ENCODE peak calls at places on chromosome 16, in nine cellular contexts. B is A549, Z is transverse colon, I is upper lobe of right lung, L is cardiac fibroblast, U is right lobe of liver, W is neural progenitor cell, Q is cardiac muscle cell, V is choroid plexus epithelial cell. D is an unnamed sample.

GRCh38 chr16:47731252-47731651 is 270.1 kb downstream of the PHKB start:
- DNase-seq in V (peak), U (no peak), L (peak), B (no peak), Q (peak), Z (no peak), W (no peak), I (no peak), D (no peak)

GRCh38 chr16:8752706-8753105 is 44.7 kb downstream of the TMEM186 start:
- DNase-seq in Z (no peak), B (no peak), V (no peak), Q (no peak), W (no peak), U (no peak), L (no peak), I (no peak), D (no peak)

GRCh38 chr16:89505204-89506112 is 2.7 kb upstream of the SPG7 start:
- DNase-seq in L (peak), U (peak), B (peak), W (no peak), Q (peak), I (peak), Z (peak), V (peak), D (peak)

GRCh38 chr16:6027733-6028132 is 930.1 kb upstream of the EEF2KMT start:
- DNase-seq in Q (no peak), U (no peak), B (no peak), W (no peak), I (no peak), Z (no peak), V (no peak), L (no peak), D (no peak)

GRCh38 chr16:84232060-84232459 is 7.8 kb downstream of the KCNG4 start:
- DNase-seq in B (no peak), Q (no peak), V (no peak), U (no peak), L (no peak), Z (no peak), I (no peak), W (no peak), D (no peak)

GRCh38 chr16:10751291-10751697 is 7.7 kb downstream of the NUBP1 start:
- DNase-seq in Z (no peak), I (no peak), Q (no peak), W (peak), U (no peak), B (no peak), L (no peak), V (no peak), D (no peak)

GRCh38 chr16:81583893-81584705 is 139.5 kb downstream of the CMIP start:
- DNase-seq in Q (no peak), L (peak), I (peak), W (no peak), V (no peak), U (no peak), Z (peak), B (peak), D (peak)

GRCh38 chr16:89193576-89194293 is 6.6 kb downstream of the SLC22A31 start:
- DNase-seq in V (no peak), W (peak), U (peak), Z (no peak), L (no peak), I (peak), Q (no peak), B (no peak), D (no peak)

GRCh38 chr16:1895949-1896675 is 22.1 kb downstream of the HS3ST6 start:
- DNase-seq in U (no peak), Q (no peak), B (no peak), W (no peak), V (no peak), L (no peak), Z (no peak), I (no peak), D (no peak)

GRCh38 chr16:30359871-30360170 is 4.7 kb upstream of the CD2BP2 start:
- DNase-seq in L (no peak), B (no peak), I (no peak), V (no peak), W (no peak), U (no peak), Q (no peak), Z (no peak), D (no peak)

GRCh38 chr16:79542196-79542859 is 58.2 kb downstream of the MAF start:
- DNase-seq in U (peak), L (no peak), Z (peak), I (no peak), B (no peak), Q (no peak), W (no peak), V (no peak), D (peak)

GRCh38 chr16:86569843-86570447 is 3.3 kb downstream of the FOXC2 start:
- DNase-seq in B (no peak), Z (no peak), V (peak), I (no peak), W (no peak), U (no peak), L (no peak), Q (no peak), D (no peak)

GRCh38 chr16:68267612-68268405 is 3.5 kb downstream of the SLC7A6 start:
- DNase-seq in W (peak), U (no peak), V (peak), Z (no peak), Q (no peak), I (no peak), B (no peak), L (no peak), D (no peak)

GRCh38 chr16:80384862-80385261 is 155.9 kb upstream of the DYNLRB2 start:
- DNase-seq in Q (no peak), I (no peak), U (no peak), V (no peak), W (no peak), Z (no peak), L (no peak), B (no peak), D (no peak)

GRCh38 chr16:84647830-84648594 is at the start of gene KLHL36:
- DNase-seq in L (peak), U (peak), V (peak), Z (peak), B (peak), Q (peak), W (peak), I (peak), D (peak)

GRCh38 chr16:11259288-11259621 is 3.3 kb upstream of the SOCS1 start:
- DNase-seq in L (no peak), U (no peak), Q (no peak), I (no peak), V (no peak), Z (peak), W (no peak), B (no peak), D (no peak)

GRCh38 chr16:19831678-19832077 is 53.0 kb downstream of the GPRC5B start:
- DNase-seq in Z (no peak), W (no peak), V (peak), I (no peak), B (peak), L (peak), U (no peak), Q (peak), D (no peak)

GRCh38 chr16:88993006-88993787 is 16.2 kb upstream of the CBFA2T3 start:
- DNase-seq in Z (no peak), W (peak), Q (peak), I (no peak), V (no peak), U (no peak), B (no peak), L (no peak), D (no peak)

GRCh38 chr16:79621027-79621426 is 20.5 kb upstream of the MAF start:
- DNase-seq in I (no peak), U (no peak), B (no peak), V (no peak), Q (no peak), Z (no peak), W (no peak), L (no peak), D (no peak)

GRCh38 chr16:19008245-19008644 is 24.5 kb downstream of the TMC7 start:
- DNase-seq in B (no peak), Z (no peak), Q (peak), U (no peak), I (no peak), V (peak), W (peak), L (peak), D (no peak)

GRCh38 chr16:30382398-30383015 is at the start of gene SEPTIN1:
- DNase-seq in Z (peak), Q (no peak), B (no peak), U (no peak), W (no peak), L (no peak), V (no peak), I (no peak), D (peak)

GRCh38 chr16:81175325-81175891 is 63.1 kb upstream of the BCO1 start:
- DNase-seq in L (peak), Q (peak), I (no peak), U (no peak), B (peak), V (peak), W (no peak), Z (no peak), D (no peak)

GRCh38 chr16:85309656-85310587 is 197.7 kb upstream of the CIBAR2 start:
- DNase-seq in I (peak), L (no peak), Q (no peak), Z (peak), V (no peak), B (no peak), W (peak), U (no peak), D (peak)

GRCh38 chr16:6341993-6342392 is 990.7 kb upstream of the RBFOX1 start:
- DNase-seq in Q (no peak), V (no peak), U (no peak), I (no peak), W (peak), Z (no peak), B (no peak), L (no peak), D (no peak)

GRCh38 chr16:81551141-81551808 is 106.7 kb downstream of the CMIP start:
- DNase-seq in W (no peak), B (no peak), U (peak), L (peak), V (peak), I (peak), Q (peak), Z (no peak), D (no peak)

GRCh38 chr16:70395345-70395901 is 43.5 kb downstream of the ST3GAL2 start:
- DNase-seq in I (peak), U (peak), L (peak), W (peak), V (peak), B (peak), Z (peak), Q (peak), D (peak)

GRCh38 chr16:56451753-56452689 is 667 bp downstream of the OGFOD1 start:
- DNase-seq in Z (peak), Q (peak), U (peak), B (peak), V (peak), W (peak), L (peak), I (no peak), D (peak)

GRCh38 chr16:55508271-55508921 is 476 bp upstream of the LPCAT2 start:
- DNase-seq in B (no peak), Z (no peak), L (no peak), V (no peak), Q (no peak), U (no peak), W (no peak), I (no peak), D (no peak)

GRCh38 chr16:30941600-30942420 is 7.1 kb upstream of the ORAI3 start:
- DNase-seq in I (peak), B (peak), L (peak), U (peak), V (peak), Q (peak), Z (peak), W (peak), D (peak)

GRCh38 chr16:85327731-85328664 is 215.7 kb upstream of the CIBAR2 start:
- DNase-seq in I (peak), L (peak), W (peak), V (peak), Q (peak), B (no peak), U (no peak), Z (no peak), D (no peak)

GRCh38 chr16:11833951-11834695 is 17.2 kb downstream of the RSL1D1 start:
- DNase-seq in Q (peak), W (no peak), Z (no peak), U (no peak), V (peak), L (peak), I (no peak), B (peak), D (no peak)

GRCh38 chr16:1825864-1826690 is 548 bp downstream of the HAGH start:
- DNase-seq in Q (peak), W (peak), I (peak), V (no peak), L (peak), Z (peak), U (peak), B (no peak), D (peak)

GRCh38 chr16:58306327-58306726 is 11.5 kb upstream of the PRSS54 start:
- DNase-seq in B (peak), Q (peak), U (no peak), L (peak), Z (peak), V (peak), W (no peak), I (no peak), D (peak)

GRCh38 chr16:28904828-28905227 is 20.2 kb downstream of the RABEP2 start:
- DNase-seq in V (no peak), I (no peak), L (no peak), Z (no peak), B (no peak), U (no peak), Q (no peak), W (no peak), D (no peak)

GRCh38 chr16:51150159-51150893 is 744 bp downstream of the SALL1 start:
- DNase-seq in B (no peak), I (no peak), L (no peak), V (no peak), U (no peak), W (peak), Z (no peak), Q (peak), D (no peak)

GRCh38 chr16:51151951-51152663 is 1.0 kb upstream of the SALL1 start:
- DNase-seq in U (peak), I (no peak), Z (peak), B (peak), V (peak), L (peak), W (peak), Q (peak), D (peak)

GRCh38 chr16:51150894-51151320 is at the start of gene SALL1:
- DNase-seq in B (no peak), U (no peak), Z (no peak), I (no peak), W (peak), V (no peak), Q (peak), L (no peak), D (no peak)

GRCh38 chr16:51152691-51153261 is 1.7 kb upstream of the SALL1 start:
- DNase-seq in U (no peak), W (no peak), V (no peak), B (no peak), L (no peak), Q (no peak), Z (no peak), I (no peak), D (no peak)

GRCh38 chr16:51151435-51151950 is 423 bp upstream of the SALL1 start:
- DNase-seq in Q (peak), U (peak), I (no peak), B (peak), W (peak), Z (peak), V (peak), L (peak), D (peak)
- H3K4me3 ChIP-seq in Q (peak), U (peak), I (peak), B (peak), W (peak), Z (peak), V (peak), L (peak), D (no peak)

GRCh38 chr16:87860553-87861299 is 8.6 kb downstream of the SLC7A5 start:
- DNase-seq in Z (no peak), L (peak), V (peak), Q (peak), I (no peak), W (no peak), B (peak), U (no peak), D (peak)

DNA sequence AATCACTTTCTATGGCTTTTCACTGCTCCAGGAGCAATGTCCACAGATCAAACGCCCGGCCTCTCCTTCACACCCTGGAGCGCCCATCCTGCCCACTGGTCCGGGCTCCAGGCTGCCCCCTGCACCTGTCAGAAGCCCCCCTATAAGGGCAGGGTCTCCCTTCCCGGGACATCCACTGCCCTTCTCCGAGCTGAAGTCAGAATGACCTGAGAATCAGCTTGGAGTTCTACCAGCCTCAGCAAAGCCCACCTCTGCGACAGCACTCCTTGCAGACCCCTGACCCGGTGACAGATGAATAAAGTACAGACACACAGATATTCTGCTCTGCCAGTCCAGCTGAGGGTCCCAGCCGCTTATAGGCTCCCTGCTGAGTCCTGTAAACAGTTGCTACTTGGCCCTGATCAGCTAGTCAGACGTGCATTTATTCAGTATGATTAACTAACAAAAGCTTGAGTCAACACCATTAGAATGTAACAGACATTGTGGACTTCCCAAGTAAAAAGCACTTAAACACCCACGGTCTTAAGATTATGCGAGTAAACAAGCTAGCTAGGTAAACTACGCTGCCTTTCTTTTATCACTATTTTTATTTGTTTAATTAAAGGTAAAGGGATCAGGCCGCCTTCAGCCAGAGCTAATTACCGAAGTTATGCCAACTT is 4.8 kb downstream of the SLC7A5 start:
- DNase-seq in W (no peak), L (no peak), V (peak), Z (no peak), U (no peak), I (no peak), B (peak), Q (no peak), D (no peak)
- H3K4me3 ChIP-seq in W (no peak), L (no peak), V (no peak), Z (no peak), U (no peak), I (no peak), B (peak), Q (no peak), D (no peak)

DNA sequence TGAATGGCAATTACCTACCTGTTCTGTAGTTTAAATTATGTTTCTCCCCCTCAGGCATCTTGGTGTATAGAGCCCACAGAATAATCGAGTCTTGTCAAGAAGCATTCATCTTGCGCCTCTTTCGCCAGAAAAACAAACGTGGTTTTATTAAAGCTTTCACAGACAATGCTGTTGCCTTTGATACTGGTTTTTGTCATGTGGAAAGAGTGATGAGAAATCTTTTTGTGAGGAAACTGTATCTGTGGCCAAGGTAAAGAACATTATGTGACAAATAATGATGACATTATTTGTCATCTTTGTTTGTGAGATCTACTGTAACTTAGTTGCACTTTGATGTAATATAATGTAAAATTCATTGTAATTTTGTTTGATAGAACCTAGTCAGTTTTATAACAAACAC is 6.6 kb downstream of the ERCC4 start:
- DNase-seq in W (no peak), U (no peak), I (no peak), Q (no peak), L (no peak), V (no peak), Z (no peak), B (no peak), D (no peak)
- H3K4me3 ChIP-seq in W (no peak), U (no peak), I (no peak), Q (no peak), L (no peak), V (no peak), Z (no peak), B (no peak), D (no peak)

GRCh38 chr16:60646631-60647030 is 1389.6 kb downstream of the CDH8 start:
- DNase-seq in L (no peak), Q (no peak), Z (no peak), I (no peak), B (no peak), W (no peak), V (no peak), U (no peak), D (no peak)

GRCh38 chr16:60655514-60656153 is 1380.6 kb downstream of the CDH8 start:
- DNase-seq in U (no peak), I (no peak), V (no peak), Q (no peak), B (no peak), W (no peak), Z (no peak), L (no peak), D (no peak)

GRCh38 chr16:60648260-60648659 is 1388.0 kb downstream of the CDH8 start:
- DNase-seq in Q (no peak), W (no peak), U (no peak), L (no peak), B (no peak), I (no peak), V (peak), Z (no peak), D (no peak)

GRCh38 chr16:60645541-60645940 is 1390.7 kb downstream of the CDH8 start:
- DNase-seq in U (no peak), V (no peak), I (no peak), Z (no peak), B (no peak), L (no peak), W (no peak), Q (no peak), D (no peak)

DNA sequence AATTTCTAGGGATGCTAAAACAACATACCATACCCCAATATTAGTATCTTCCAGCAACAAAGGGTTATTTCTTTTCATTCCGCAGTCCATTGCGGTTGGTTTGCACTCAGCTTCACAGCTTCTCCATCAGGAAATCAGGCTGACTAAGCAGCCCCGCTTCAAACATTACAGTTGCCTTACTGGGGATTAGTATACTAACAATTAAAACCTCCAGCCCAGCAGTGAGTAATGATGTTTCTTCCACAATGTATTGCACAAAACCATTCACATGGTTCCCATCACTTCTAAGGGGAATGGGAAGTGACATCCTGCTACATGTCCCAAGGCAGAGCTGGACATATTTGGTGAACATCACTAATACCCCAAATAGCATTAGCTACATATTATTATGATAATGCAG is 1384.9 kb downstream of the CDH8 start:
- DNase-seq in V (no peak), L (no peak), U (no peak), Z (no peak), Q (no peak), B (no peak), W (no peak), I (no peak), D (no peak)
- H3K4me3 ChIP-seq in V (no peak), L (no peak), U (no peak), Z (no peak), Q (no peak), B (no peak), W (no peak), I (no peak), D (no peak)

DNA sequence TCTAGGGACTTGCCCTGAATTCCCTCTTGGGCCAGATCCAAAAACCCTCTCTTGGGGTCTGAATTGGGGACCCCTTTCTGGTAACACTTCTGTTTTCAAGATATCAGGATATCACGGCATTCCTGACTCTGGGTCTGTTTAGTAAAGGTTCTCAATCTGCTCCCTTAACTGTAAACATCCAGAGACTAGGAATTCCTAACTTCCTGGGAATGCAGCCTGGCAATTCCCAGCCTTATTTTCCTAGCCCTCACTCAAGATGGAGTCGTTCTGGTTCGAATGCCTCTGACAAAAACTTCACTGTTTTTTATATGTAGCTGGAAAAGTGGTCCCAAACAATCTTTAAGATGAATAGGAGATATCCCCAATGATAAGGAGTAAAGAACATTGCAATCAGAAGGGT is 141.6 kb upstream of the XYLT1 start:
- DNase-seq in Q (no peak), I (no peak), V (no peak), W (no peak), L (no peak), U (no peak), B (no peak), Z (no peak), D (no peak)
- H3K4me3 ChIP-seq in Q (no peak), I (no peak), V (no peak), W (no peak), L (no peak), U (no peak), B (no peak), Z (no peak), D (no peak)

D was measured in mucosa of descending colon.